ENCODE peak calls at places on chromosomes 7 and 10, in nine cellular contexts. R, X, J, U, W, C, M, P and N are unnamed samples.

GRCh38 chr7:102834999-102835398 is 77.8 kb upstream of the LRRC17 start:
- DNase-seq in U (no peak), J (no peak), W (no peak), R (peak; percentile 70), C (peak; percentile 6), P (no peak), M (peak; percentile 89), X (no peak), N (no peak)

GRCh38 chr7:1459930-1460756 is 873 bp upstream of the MICALL2 start:
- DNase-seq in P (no peak), M (no peak), J (no peak), R (no peak), C (no peak), W (no peak), U (no peak), X (no peak), N (peak; percentile 23)

GRCh38 chr7:64187408-64187807 is 19.6 kb upstream of the ZNF735 start:
- DNase-seq in W (no peak), C (no peak), R (no peak), J (no peak), M (no peak), P (no peak), U (no peak), X (no peak), N (no peak)

GRCh38 chr10:124223711-124224085 is 130.3 kb upstream of the CHST15 start:
- DNase-seq in R (no peak), W (no peak), U (no peak), X (no peak), M (no peak), P (no peak), J (no peak), C (no peak), N (no peak)

GRCh38 chr7:20998309-20998708 is 211.6 kb upstream of the SP8 start:
- DNase-seq in J (no peak), M (no peak), R (no peak), P (no peak), W (no peak), X (no peak), U (no peak), C (no peak), N (no peak)

GRCh38 chr10:29409241-29410051 is 120.6 kb downstream of the LYZL1 start:
- DNase-seq in W (peak; percentile 84), P (peak; percentile 75), C (peak; percentile 36), X (peak; percentile 44), J (peak; percentile 16), R (peak; percentile 71), U (peak; percentile 2), M (peak; percentile 67), N (peak; percentile 76)

GRCh38 chr7:43906327-43907010 is at the start of gene URGCP:
- DNase-seq in J (peak; percentile 32), R (peak; percentile 29), C (peak; percentile 56), X (peak; percentile 63), M (no peak), P (peak; percentile 68), W (peak; percentile 57), U (peak; percentile 44), N (peak; percentile 58)

GRCh38 chr7:123847868-123848267 is 2.9 kb downstream of the HYAL4 start:
- DNase-seq in X (no peak), M (no peak), R (no peak), P (no peak), C (no peak), W (no peak), U (no peak), J (no peak), N (no peak)

GRCh38 chr10:95181731-95182130 is 12.3 kb upstream of the ACSM6 start:
- DNase-seq in J (no peak), X (no peak), U (no peak), C (no peak), W (no peak), M (no peak), P (no peak), R (peak; percentile 5), N (no peak)

GRCh38 chr7:96174812-96175211 is 147.1 kb downstream of the SLC25A13 start:
- DNase-seq in R (no peak), X (no peak), P (no peak), W (no peak), U (no peak), M (no peak), J (no peak), C (no peak), N (no peak)

GRCh38 chr10:55628260-55628701 is 732.8 kb downstream of the ZWINT start:
- DNase-seq in X (peak; percentile 59), R (no peak), U (no peak), J (no peak), C (no peak), W (peak; percentile 60), M (no peak), P (no peak), N (no peak)

GRCh38 chr10:52729259-52730104 is 43.1 kb downstream of the MBL2 start:
- DNase-seq in P (peak; percentile 12), U (no peak), R (peak; percentile 62), X (peak; percentile 41), J (no peak), M (peak; percentile 34), C (no peak), W (no peak), N (peak; percentile 65)

GRCh38 chr10:91632671-91633550 is at the start of gene PPP1R3C:
- DNase-seq in P (peak; percentile 90), C (peak; percentile 70), M (peak; percentile 92), U (peak; percentile 12), X (peak; percentile 93), J (peak; percentile 8), W (peak; percentile 95), R (peak; percentile 88), N (peak; percentile 67)

GRCh38 chr7:28078036-28078901 is 102.3 kb downstream of the JAZF1 start:
- DNase-seq in W (no peak), P (peak; percentile 54), C (peak; percentile 17), J (no peak), U (peak; percentile 45), X (peak; percentile 31), R (peak; percentile 69), M (peak; percentile 57), N (peak; percentile 82)

GRCh38 chr10:44194435-44194834 is 190.5 kb downstream of the CXCL12 start:
- DNase-seq in J (no peak), W (no peak), X (no peak), M (no peak), U (no peak), C (no peak), R (no peak), P (no peak), N (no peak)

GRCh38 chr10:97939446-97939990 is 89.9 kb downstream of the GOLGA7B start:
- DNase-seq in P (no peak), X (no peak), U (no peak), J (no peak), R (no peak), C (no peak), W (no peak), M (no peak), N (no peak)

GRCh38 chr7:121138262-121138933 is 149.9 kb downstream of the CPED1 start:
- DNase-seq in J (no peak), M (no peak), W (no peak), C (no peak), R (peak; percentile 15), P (no peak), U (peak; percentile 63), X (no peak), N (no peak)

GRCh38 chr7:139099181-139099947 is 10.2 kb downstream of the ZC3HAV1 start:
- DNase-seq in P (no peak), U (no peak), R (peak; percentile 14), M (no peak), C (no peak), W (no peak), J (no peak), X (no peak), N (no peak)